ENCODE peak calls at places on chromosomes 11 and 22, in seven cellular contexts. One of them, this sample, is unnamed. For H3K4me1, the result is how much of the 10 kb centered on the place peaks cover.

GRCh38 chr11:2092956-2093412 is 46.2 kb downstream of the IGF2 start:
- DNase-seq in heart left ventricle: peak
- DNase-seq in CD4-positive, CD25-positive, alpha-beta regulatory T cell: peak
- DNase-seq in stomach: peak
- DNase-seq in cardiac muscle cell: no peak
- DNase-seq in right atrium auricular region: no peak
- DNase-seq in ovary: no peak
- DNase-seq in this sample: peak

GRCh38 chr11:123569387-123569786 is 85.0 kb downstream of the SCN3B start:
- DNase-seq in heart left ventricle: no peak
- DNase-seq in ovary: no peak
- DNase-seq in stomach: no peak
- DNase-seq in CD4-positive, CD25-positive, alpha-beta regulatory T cell: no peak
- DNase-seq in right atrium auricular region: no peak
- DNase-seq in cardiac muscle cell: no peak
- DNase-seq in this sample: no peak

GRCh38 chr22:17972385-17973181 is 51.8 kb downstream of the MICAL3 start:
- DNase-seq in ovary: peak
- DNase-seq in stomach: no peak
- DNase-seq in cardiac muscle cell: peak
- DNase-seq in CD4-positive, CD25-positive, alpha-beta regulatory T cell: no peak
- DNase-seq in right atrium auricular region: no peak
- DNase-seq in heart left ventricle: no peak
- DNase-seq in this sample: peak

GRCh38 chr22:50059185-50059880 is 1.2 kb upstream of the TTLL8 start:
- DNase-seq in right atrium auricular region: no peak
- DNase-seq in cardiac muscle cell: peak
- DNase-seq in heart left ventricle: no peak
- DNase-seq in ovary: no peak
- DNase-seq in stomach: no peak
- DNase-seq in CD4-positive, CD25-positive, alpha-beta regulatory T cell: no peak
- DNase-seq in this sample: peak

GRCh38 chr22:46596819-46597218 is 23.4 kb upstream of the GRAMD4 start:
- DNase-seq in cardiac muscle cell: no peak
- DNase-seq in stomach: peak
- DNase-seq in ovary: no peak
- DNase-seq in right atrium auricular region: no peak
- DNase-seq in CD4-positive, CD25-positive, alpha-beta regulatory T cell: no peak
- DNase-seq in heart left ventricle: no peak
- DNase-seq in this sample: peak

GRCh38 chr22:36873614-36874308 is 13.0 kb downstream of the NCF4 start:
- DNase-seq in CD4-positive, CD25-positive, alpha-beta regulatory T cell: no peak
- DNase-seq in heart left ventricle: no peak
- DNase-seq in stomach: peak
- DNase-seq in cardiac muscle cell: peak
- DNase-seq in ovary: no peak
- DNase-seq in right atrium auricular region: no peak
- DNase-seq in this sample: peak

GRCh38 chr22:24208012-24208749 is 26.9 kb downstream of the SUSD2 start:
- DNase-seq in cardiac muscle cell: no peak
- DNase-seq in ovary: no peak
- DNase-seq in right atrium auricular region: peak
- DNase-seq in CD4-positive, CD25-positive, alpha-beta regulatory T cell: no peak
- DNase-seq in stomach: peak
- DNase-seq in heart left ventricle: no peak
- DNase-seq in this sample: peak

GRCh38 chr11:69840371-69841169 is 21.4 kb upstream of the FGF3 start:
- DNase-seq in cardiac muscle cell: no peak
- DNase-seq in right atrium auricular region: no peak
- DNase-seq in heart left ventricle: peak
- DNase-seq in CD4-positive, CD25-positive, alpha-beta regulatory T cell: no peak
- DNase-seq in stomach: no peak
- DNase-seq in ovary: no peak
- DNase-seq in this sample: no peak

GRCh38 chr11:76803811-76804600 is 20.9 kb downstream of the TSKU start:
- DNase-seq in right atrium auricular region: peak
- DNase-seq in stomach: no peak
- DNase-seq in cardiac muscle cell: no peak
- DNase-seq in ovary: no peak
- DNase-seq in CD4-positive, CD25-positive, alpha-beta regulatory T cell: no peak
- DNase-seq in heart left ventricle: peak
- DNase-seq in this sample: no peak

DNA sequence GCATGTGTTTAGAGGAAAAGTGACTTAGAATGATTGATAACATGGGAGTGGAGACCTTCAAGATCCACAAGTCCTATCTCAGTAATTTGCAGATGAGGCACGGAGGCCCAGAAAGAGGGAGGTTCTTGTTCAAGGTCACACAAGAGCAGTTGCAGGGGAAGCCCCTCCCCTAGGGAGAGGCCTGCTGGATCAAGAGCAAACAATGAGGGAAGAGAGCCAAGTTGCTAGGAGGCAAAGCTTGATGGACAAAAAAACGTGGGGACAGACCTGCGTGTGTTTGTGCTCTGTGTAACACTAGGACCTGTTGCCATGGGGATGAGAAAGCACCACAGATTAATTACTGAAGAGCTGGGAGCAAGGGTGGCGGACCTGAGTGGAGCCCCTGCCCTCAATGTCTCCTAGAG is 6.4 kb upstream of the MFRP start:
- DNase-seq in CD4-positive, CD25-positive, alpha-beta regulatory T cell: no peak
- DNase-seq in stomach: peak
- DNase-seq in right atrium auricular region: no peak
- DNase-seq in cardiac muscle cell: peak
- DNase-seq in ovary: peak
- DNase-seq in heart left ventricle: peak
- DNase-seq in this sample: peak
- H3K27ac ChIP-seq in CD4-positive, CD25-positive, alpha-beta regulatory T cell: no peak
- H3K27ac ChIP-seq in stomach: no peak
- H3K27ac ChIP-seq in right atrium auricular region: peak
- H3K27ac ChIP-seq in cardiac muscle cell: peak
- H3K27ac ChIP-seq in ovary: no peak
- H3K27ac ChIP-seq in heart left ventricle: peak
- H3K27ac ChIP-seq in this sample: no peak

GRCh38 chr11:131912127-131912526 is 541.7 kb downstream of the NTM start:
- DNase-seq in stomach: no peak
- DNase-seq in heart left ventricle: no peak
- DNase-seq in ovary: no peak
- DNase-seq in right atrium auricular region: no peak
- DNase-seq in cardiac muscle cell: no peak
- DNase-seq in CD4-positive, CD25-positive, alpha-beta regulatory T cell: no peak
- DNase-seq in this sample: no peak
- H3K4me3 ChIP-seq in stomach: no peak
- H3K4me3 ChIP-seq in heart left ventricle: peak
- H3K4me3 ChIP-seq in ovary: no peak
- H3K4me3 ChIP-seq in right atrium auricular region: peak
- H3K4me3 ChIP-seq in cardiac muscle cell: no peak
- H3K4me3 ChIP-seq in CD4-positive, CD25-positive, alpha-beta regulatory T cell: no peak
- H3K4me3 ChIP-seq in this sample: no peak

GRCh38 chr11:128933481-128934178 is 9.0 kb downstream of the TP53AIP1 start:
- DNase-seq in ovary: no peak
- DNase-seq in heart left ventricle: no peak
- DNase-seq in cardiac muscle cell: peak
- DNase-seq in stomach: no peak
- DNase-seq in CD4-positive, CD25-positive, alpha-beta regulatory T cell: no peak
- DNase-seq in right atrium auricular region: no peak
- DNase-seq in this sample: no peak
- H3K4me1 ChIP-seq in ovary: under half
- H3K4me1 ChIP-seq in heart left ventricle: under half
- H3K4me1 ChIP-seq in cardiac muscle cell: half or more
- H3K4me1 ChIP-seq in stomach: under half
- H3K4me1 ChIP-seq in CD4-positive, CD25-positive, alpha-beta regulatory T cell: under half
- H3K4me1 ChIP-seq in right atrium auricular region: under half
- H3K4me1 ChIP-seq in this sample: under half

GRCh38 chr22:32532819-32533128 is 58.2 kb downstream of the FBXO7 start:
- DNase-seq in heart left ventricle: no peak
- DNase-seq in cardiac muscle cell: no peak
- DNase-seq in CD4-positive, CD25-positive, alpha-beta regulatory T cell: no peak
- DNase-seq in right atrium auricular region: no peak
- DNase-seq in stomach: no peak
- DNase-seq in ovary: no peak
- DNase-seq in this sample: no peak

GRCh38 chr22:32531228-32531627 is 56.6 kb downstream of the FBXO7 start:
- DNase-seq in heart left ventricle: no peak
- DNase-seq in ovary: no peak
- DNase-seq in cardiac muscle cell: peak
- DNase-seq in right atrium auricular region: no peak
- DNase-seq in stomach: no peak
- DNase-seq in CD4-positive, CD25-positive, alpha-beta regulatory T cell: no peak
- DNase-seq in this sample: no peak

GRCh38 chr22:32533265-32534068 is 58.9 kb downstream of the FBXO7 start:
- DNase-seq in CD4-positive, CD25-positive, alpha-beta regulatory T cell: no peak
- DNase-seq in right atrium auricular region: no peak
- DNase-seq in cardiac muscle cell: no peak
- DNase-seq in ovary: no peak
- DNase-seq in stomach: no peak
- DNase-seq in heart left ventricle: no peak
- DNase-seq in this sample: no peak

GRCh38 chr22:32534252-32535215 is 59.9 kb downstream of the FBXO7 start:
- DNase-seq in ovary: no peak
- DNase-seq in stomach: peak
- DNase-seq in right atrium auricular region: no peak
- DNase-seq in cardiac muscle cell: no peak
- DNase-seq in CD4-positive, CD25-positive, alpha-beta regulatory T cell: no peak
- DNase-seq in heart left ventricle: peak
- DNase-seq in this sample: no peak

GRCh38 chr22:32531955-32532818 is 57.6 kb downstream of the FBXO7 start:
- DNase-seq in right atrium auricular region: peak
- DNase-seq in CD4-positive, CD25-positive, alpha-beta regulatory T cell: no peak
- DNase-seq in cardiac muscle cell: peak
- DNase-seq in stomach: peak
- DNase-seq in heart left ventricle: peak
- DNase-seq in ovary: peak
- DNase-seq in this sample: peak
- H3K27ac ChIP-seq in right atrium auricular region: peak
- H3K27ac ChIP-seq in CD4-positive, CD25-positive, alpha-beta regulatory T cell: no peak
- H3K27ac ChIP-seq in cardiac muscle cell: peak
- H3K27ac ChIP-seq in stomach: peak
- H3K27ac ChIP-seq in heart left ventricle: peak
- H3K27ac ChIP-seq in ovary: peak
- H3K27ac ChIP-seq in this sample: peak